ENCODE peak calls at places on chromosomes 1 and 21, in eight cellular contexts. M is ovary, T is PC-9, N is hepatocyte, E is MM.1S, J is neuronal stem cell, Z is IMR-90, Y is heart right ventricle. I is an unnamed sample.

GRCh38 chr1:8554956-8555534 is 237.1 kb downstream of the SLC45A1 start:
- DNase-seq in M (no peak), T (no peak), N (no peak), E (no peak), J (no peak), Z (peak; percentile 43), Y (no peak), I (no peak)

GRCh38 chr1:218850367-218850766 is 323.3 kb upstream of the LYPLAL1 start:
- DNase-seq in M (no peak), T (no peak), N (no peak), E (no peak), J (no peak), Z (peak; percentile 69), Y (no peak), I (no peak)

GRCh38 chr21:29238052-29238966 is 60.4 kb upstream of the BACH1 start:
- DNase-seq in M (no peak), T (no peak), N (no peak), E (no peak), J (no peak), Z (peak; percentile 54), Y (no peak), I (no peak)

GRCh38 chr1:221963742-221964141 is 221.9 kb upstream of the DUSP10 start:
- DNase-seq in M (no peak), T (no peak), N (no peak), E (no peak), J (no peak), Z (no peak), Y (no peak), I (no peak)

GRCh38 chr21:27171704-27172103 is 204.8 kb upstream of the ADAMTS5 start:
- DNase-seq in M (no peak), T (no peak), N (no peak), E (no peak), J (no peak), Z (peak; percentile 43), Y (no peak), I (no peak)

GRCh38 chr1:209335090-209335692 is 248.3 kb upstream of the CAMK1G start:
- DNase-seq in M (no peak), T (peak; percentile 41), N (peak; percentile 66), E (peak; percentile 51), J (peak; percentile 24), Z (peak; percentile 20), Y (no peak), I (peak; percentile 51)

GRCh38 chr21:44869860-44870747 is 3.4 kb downstream of the PTTG1IP start:
- DNase-seq in M (peak; percentile 59), T (peak; percentile 78), N (peak; percentile 90), E (no peak), J (no peak), Z (peak; percentile 96), Y (peak; percentile 12), I (peak; percentile 82)

GRCh38 chr1:246780264-246780663 is 56.1 kb downstream of the SCCPDH start:
- DNase-seq in M (no peak), T (no peak), N (no peak), E (no peak), J (no peak), Z (no peak), Y (no peak), I (no peak)

GRCh38 chr1:48228156-48228555 is 5.6 kb downstream of the SLC5A9 start:
- DNase-seq in M (no peak), T (no peak), N (peak; percentile 23), E (no peak), J (no peak), Z (no peak), Y (no peak), I (no peak)

GRCh38 chr21:40717008-40717407 is 129.9 kb downstream of the DSCAM start:
- DNase-seq in M (no peak), T (no peak), N (peak; percentile 11), E (no peak), J (no peak), Z (no peak), Y (no peak), I (no peak)

GRCh38 chr21:42631142-42631541 is 22.3 kb upstream of the PDE9A start:
- DNase-seq in M (no peak), T (no peak), N (no peak), E (no peak), J (no peak), Z (no peak), Y (no peak), I (no peak)

GRCh38 chr1:81681104-81681503 is 119.6 kb upstream of the ADGRL2 start:
- DNase-seq in M (no peak), T (no peak), N (no peak), E (no peak), J (no peak), Z (no peak), Y (no peak), I (no peak)

GRCh38 chr1:151289991-151290708 is 8.1 kb downstream of the ZNF687 start:
- DNase-seq in M (no peak), T (no peak), N (no peak), E (no peak), J (no peak), Z (no peak), Y (no peak), I (no peak)

GRCh38 chr21:37677006-37677405 is 239.3 kb downstream of the KCNJ6 start:
- DNase-seq in M (no peak), T (no peak), N (no peak), E (no peak), J (no peak), Z (no peak), Y (no peak), I (no peak)

DNA sequence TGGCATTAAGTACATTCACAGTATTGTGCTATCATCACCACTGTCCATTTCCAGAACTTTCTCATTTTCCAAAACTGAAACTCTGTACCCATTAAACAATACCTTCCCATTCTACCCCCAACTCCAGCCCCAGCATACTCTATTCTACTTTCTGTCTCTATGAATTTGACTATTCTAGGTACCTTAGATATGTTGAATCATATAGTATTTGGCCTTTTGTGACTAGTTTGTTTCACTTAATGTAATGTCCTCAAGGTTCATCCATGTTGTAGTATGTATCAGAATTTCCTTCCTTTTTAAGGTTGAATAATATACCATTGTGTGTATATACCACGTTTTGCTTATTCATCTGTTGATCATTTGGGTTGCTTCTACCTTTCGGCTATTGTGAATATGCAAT is 11.5 kb downstream of the MTR start:
- DNase-seq in M (no peak), T (no peak), N (no peak), E (no peak), J (no peak), Z (no peak), Y (no peak), I (no peak)
- H3K4me1 ChIP-seq in M (peaks cover 7% of the 10 kb centered on the region), T (no peaks in the 10 kb centered on the region), N (no peaks in the 10 kb centered on the region), E (no peaks in the 10 kb centered on the region), J (no peaks in the 10 kb centered on the region), Z (peaks cover 11% of the 10 kb centered on the region), Y (peaks cover 11% of the 10 kb centered on the region), I (no peaks in the 10 kb centered on the region)

DNA sequence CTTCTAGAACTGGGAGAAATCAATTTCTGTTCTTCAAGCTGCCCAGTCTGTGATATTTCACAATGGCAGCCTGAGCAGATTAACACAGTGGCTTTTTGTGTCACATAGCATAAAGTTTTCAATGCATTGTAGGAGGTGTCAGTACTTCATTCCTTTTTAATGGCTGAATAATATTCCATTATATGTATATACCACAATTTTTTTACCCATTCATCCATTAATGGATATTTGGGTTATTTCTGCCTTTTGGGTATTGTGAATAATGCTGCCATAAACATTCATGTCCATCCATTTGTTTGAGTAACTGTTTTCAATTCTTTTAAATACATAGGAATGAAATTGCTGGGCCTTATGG is 191.5 kb downstream of the SETD4 start:
- DNase-seq in M (no peak), T (no peak), N (no peak), E (no peak), J (no peak), Z (no peak), Y (no peak), I (no peak)
- H3K4me3 ChIP-seq in M (no peak overlapping the region), T (no peak overlapping the region), N (no peak overlapping the region), E (no peak overlapping the region), J (no peak overlapping the region), Z (no peak overlapping the region), Y (no peak overlapping the region), I (no peak overlapping the region)

DNA sequence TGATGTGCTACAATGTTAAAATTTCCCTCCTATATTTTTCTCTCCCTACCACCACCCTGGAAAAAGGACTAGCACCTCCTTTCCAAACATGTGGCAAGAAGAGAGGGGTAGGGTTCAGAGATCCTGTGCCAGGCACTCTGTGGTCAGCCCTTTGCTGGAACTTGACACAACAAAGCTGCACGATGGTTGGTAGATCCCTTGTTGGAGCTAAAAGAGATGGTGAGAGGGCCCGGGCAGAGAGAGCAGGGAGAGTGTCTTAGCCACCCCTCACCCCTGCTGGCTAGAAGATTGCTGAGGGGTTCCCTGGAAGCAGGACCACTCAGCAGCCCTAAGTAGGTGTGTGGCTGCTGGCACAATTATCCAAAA is 2.5 kb upstream of the SSBP3 start:
- DNase-seq in M (no peak), T (no peak), N (no peak), E (no peak), J (no peak), Z (no peak), Y (no peak), I (no peak)
- H3K4me1 ChIP-seq in M (peaks cover 10% of the 10 kb centered on the region), T (peaks cover 22% of the 10 kb centered on the region), N (peaks cover 30% of the 10 kb centered on the region), E (peaks cover 24% of the 10 kb centered on the region), J (peaks cover 35% of the 10 kb centered on the region), Z (peaks cover 13% of the 10 kb centered on the region), Y (peaks cover 49% of the 10 kb centered on the region), I (peaks cover 28% of the 10 kb centered on the region)

GRCh38 chr1:241096982-241097381 is 260.0 kb downstream of the RGS7 start:
- DNase-seq in M (no peak), T (no peak), N (no peak), E (no peak), J (no peak), Z (no peak), Y (no peak), I (no peak)
- H3K4me3 ChIP-seq in M (no peak overlapping the region), T (no peak overlapping the region), N (no peak overlapping the region), E (no peak overlapping the region), J (no peak overlapping the region), Z (no peak overlapping the region), Y (no peak overlapping the region), I (no peak overlapping the region)